ENCODE peak calls at places on chromosomes 3 and 15, in four cellular contexts. One of them, this sample, is unnamed.

GRCh38 chr15:40054746-40055575 is 16.0 kb upstream of the SRP14 start:
- DNase-seq in cardiac muscle cell: no peak
- DNase-seq in kidney: peak; percentile 87
- DNase-seq in WERI-Rb-1: no peak
- DNase-seq in this sample: peak; percentile 66

GRCh38 chr3:78905700-78906099 is 862.1 kb downstream of the ROBO1 start:
- DNase-seq in cardiac muscle cell: no peak
- DNase-seq in kidney: no peak
- DNase-seq in WERI-Rb-1: no peak
- DNase-seq in this sample: no peak

GRCh38 chr3:28791713-28792255 is 443.2 kb upstream of the AZI2 start:
- DNase-seq in cardiac muscle cell: no peak
- DNase-seq in kidney: no peak
- DNase-seq in WERI-Rb-1: no peak
- DNase-seq in this sample: no peak

GRCh38 chr3:133277813-133278212 is 122.0 kb upstream of the BFSP2 start:
- DNase-seq in cardiac muscle cell: peak; percentile 43
- DNase-seq in kidney: no peak
- DNase-seq in WERI-Rb-1: no peak
- DNase-seq in this sample: no peak

GRCh38 chr15:74180689-74181602 is 7.4 kb downstream of the ISLR start:
- DNase-seq in cardiac muscle cell: no peak
- DNase-seq in kidney: peak; percentile 71
- DNase-seq in WERI-Rb-1: no peak
- DNase-seq in this sample: peak; percentile 46

GRCh38 chr3:43215684-43216336 is 70.5 kb upstream of the SNRK start:
- DNase-seq in cardiac muscle cell: no peak
- DNase-seq in kidney: no peak
- DNase-seq in WERI-Rb-1: no peak
- DNase-seq in this sample: no peak

GRCh38 chr3:172146349-172146748 is 107.0 kb downstream of the FNDC3B start:
- DNase-seq in cardiac muscle cell: no peak
- DNase-seq in kidney: no peak
- DNase-seq in WERI-Rb-1: no peak
- DNase-seq in this sample: no peak

GRCh38 chr3:122294365-122294764 is 30.7 kb upstream of the CSTA start:
- DNase-seq in cardiac muscle cell: no peak
- DNase-seq in kidney: no peak
- DNase-seq in WERI-Rb-1: no peak
- DNase-seq in this sample: no peak

GRCh38 chr15:45114751-45115085 is 592 bp downstream of the DUOXA2 start:
- DNase-seq in cardiac muscle cell: no peak
- DNase-seq in kidney: no peak
- DNase-seq in WERI-Rb-1: no peak
- DNase-seq in this sample: no peak

GRCh38 chr15:55630921-55631320 is 42.8 kb upstream of the PYGO1 start:
- DNase-seq in cardiac muscle cell: no peak
- DNase-seq in kidney: no peak
- DNase-seq in WERI-Rb-1: no peak
- DNase-seq in this sample: no peak

GRCh38 chr3:125128861-125129501 is 73.2 kb upstream of the HEG1 start:
- DNase-seq in cardiac muscle cell: peak; percentile 93
- DNase-seq in kidney: no peak
- DNase-seq in WERI-Rb-1: no peak
- DNase-seq in this sample: no peak

GRCh38 chr15:101481917-101482525 is 7.5 kb downstream of the PCSK6 start:
- DNase-seq in cardiac muscle cell: no peak
- DNase-seq in kidney: no peak
- DNase-seq in WERI-Rb-1: no peak
- DNase-seq in this sample: no peak

GRCh38 chr15:63048986-63049665 is 6.6 kb downstream of the TPM1 start:
- DNase-seq in cardiac muscle cell: peak; percentile 57
- DNase-seq in kidney: peak; percentile 89
- DNase-seq in WERI-Rb-1: peak; percentile 63
- DNase-seq in this sample: peak; percentile 63

DNA sequence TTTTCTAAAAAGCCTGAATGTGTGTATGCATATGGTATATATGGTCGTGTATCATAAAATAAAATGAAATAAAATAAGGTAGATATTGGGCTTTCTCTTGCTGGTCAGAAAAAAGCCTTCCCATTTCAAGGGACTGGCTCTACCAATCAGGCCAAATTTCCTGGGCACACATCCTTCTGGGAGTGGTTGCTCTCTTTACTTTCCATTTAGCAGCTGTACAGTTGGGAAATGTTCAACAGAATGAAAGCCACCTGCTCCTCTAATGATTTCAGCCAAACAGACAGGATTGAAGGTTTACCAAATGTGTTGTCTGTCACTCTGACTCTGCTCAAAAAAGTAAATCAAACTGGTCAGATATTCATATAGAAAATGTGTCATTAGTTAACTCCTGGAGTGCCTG is 380.4 kb downstream of the ROBO2 start:
- DNase-seq in cardiac muscle cell: no peak
- DNase-seq in kidney: no peak
- DNase-seq in WERI-Rb-1: no peak
- DNase-seq in this sample: no peak
- H3K4me3 ChIP-seq in cardiac muscle cell: no peak overlapping the region
- H3K4me3 ChIP-seq in kidney: no peak overlapping the region
- H3K4me3 ChIP-seq in WERI-Rb-1: no peak overlapping the region
- H3K4me3 ChIP-seq in this sample: no peak overlapping the region

GRCh38 chr3:94001825-94002495 is 22.0 kb downstream of the ARL13B start:
- DNase-seq in cardiac muscle cell: no peak
- DNase-seq in kidney: no peak
- DNase-seq in WERI-Rb-1: no peak
- DNase-seq in this sample: no peak

GRCh38 chr3:94001191-94001590 is 21.2 kb downstream of the ARL13B start:
- DNase-seq in cardiac muscle cell: peak; percentile 40
- DNase-seq in kidney: no peak
- DNase-seq in WERI-Rb-1: no peak
- DNase-seq in this sample: no peak

GRCh38 chr3:94009612-94010011 is 18.8 kb downstream of the STX19 start:
- DNase-seq in cardiac muscle cell: no peak
- DNase-seq in kidney: no peak
- DNase-seq in WERI-Rb-1: no peak
- DNase-seq in this sample: no peak

GRCh38 chr3:94008253-94008652 is 20.1 kb downstream of the STX19 start:
- DNase-seq in cardiac muscle cell: no peak
- DNase-seq in kidney: no peak
- DNase-seq in WERI-Rb-1: no peak
- DNase-seq in this sample: no peak

DNA sequence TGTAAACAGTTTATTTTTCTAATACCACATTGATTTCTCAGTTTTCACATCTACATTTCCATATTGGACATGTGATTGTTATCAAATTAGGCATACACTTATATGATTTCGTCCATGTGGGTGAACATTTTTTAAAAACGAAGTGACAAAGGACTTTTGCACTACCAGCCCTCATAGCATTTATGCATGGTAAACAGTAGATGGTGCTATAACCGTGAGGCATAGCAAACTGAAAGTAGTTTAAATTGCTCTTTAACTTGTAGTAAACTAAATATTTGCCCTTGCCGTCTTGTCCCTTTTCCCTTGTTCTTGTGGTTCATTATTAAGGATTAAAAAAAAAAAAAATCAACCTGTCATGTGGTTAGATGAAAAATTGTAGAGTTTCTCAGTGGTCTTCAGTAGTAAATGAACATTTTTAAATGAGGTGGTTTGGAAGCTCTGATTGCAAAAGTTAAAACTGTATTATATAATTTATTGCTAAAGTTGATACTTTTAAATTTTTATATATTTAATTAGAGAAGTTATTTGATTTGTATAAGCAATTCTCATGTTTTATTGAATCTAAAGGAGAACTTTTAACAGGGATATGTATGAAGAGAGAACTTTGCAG is 24.0 kb downstream of the STX19 start:
- DNase-seq in cardiac muscle cell: peak; percentile 82
- DNase-seq in kidney: no peak
- DNase-seq in WERI-Rb-1: no peak
- DNase-seq in this sample: no peak
- H3K4me3 ChIP-seq in cardiac muscle cell: no peak overlapping the region
- H3K4me3 ChIP-seq in kidney: peak overlapping the region; percentile 57
- H3K4me3 ChIP-seq in WERI-Rb-1: no peak overlapping the region
- H3K4me3 ChIP-seq in this sample: peak overlapping the region; percentile 30

GRCh38 chr3:9947025-9947995 is 4.9 kb downstream of the PRRT3 start:
- DNase-seq in cardiac muscle cell: peak; percentile 78
- DNase-seq in kidney: peak; percentile 90
- DNase-seq in WERI-Rb-1: peak; percentile 61
- DNase-seq in this sample: peak; percentile 75
- H3K4me3 ChIP-seq in cardiac muscle cell: peak overlapping the region; percentile 42
- H3K4me3 ChIP-seq in kidney: peak overlapping the region; percentile 65
- H3K4me3 ChIP-seq in WERI-Rb-1: peak overlapping the region; percentile 66
- H3K4me3 ChIP-seq in this sample: peak overlapping the region; percentile 68

DNA sequence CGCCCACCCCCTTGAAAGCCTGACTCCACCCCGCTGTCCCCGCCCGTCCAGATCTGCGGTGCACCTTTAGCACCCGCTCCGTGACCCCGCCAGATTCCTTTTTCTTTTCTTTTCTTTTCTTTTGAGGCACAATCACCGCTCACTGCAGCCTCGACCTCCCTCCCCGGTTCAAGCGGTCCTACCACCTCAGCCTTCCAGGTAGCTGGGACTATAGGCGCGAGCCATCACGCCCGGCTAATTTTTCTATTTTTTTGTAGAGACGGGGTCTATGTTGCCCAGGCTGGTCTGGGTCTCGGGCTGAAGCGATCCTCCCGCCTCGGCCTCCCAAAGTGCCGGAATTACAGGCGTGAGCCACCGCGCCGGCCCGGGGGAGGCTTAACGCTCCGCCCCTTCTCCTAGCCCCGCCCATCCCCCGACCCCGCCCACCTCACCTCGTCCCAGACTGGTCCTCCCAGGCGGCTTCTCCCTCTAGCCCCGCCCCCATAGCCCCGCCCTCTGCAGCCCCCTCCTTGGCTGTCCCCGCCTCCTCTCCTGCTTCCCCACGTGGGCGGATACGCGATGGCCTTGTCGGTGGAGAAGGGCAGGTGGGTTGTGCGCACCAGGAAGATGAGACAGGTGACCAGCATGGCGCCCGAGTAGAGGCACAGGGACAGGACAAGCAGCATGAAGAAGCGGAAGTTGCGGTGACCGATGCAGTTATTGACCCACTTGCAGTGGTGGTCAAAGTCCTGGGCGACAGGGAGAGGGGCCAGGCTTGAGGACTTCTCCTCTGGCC is 3.2 kb downstream of the ZDHHC19 start:
- DNase-seq in cardiac muscle cell: peak; percentile 29
- DNase-seq in kidney: peak; percentile 77
- DNase-seq in WERI-Rb-1: no peak
- DNase-seq in this sample: peak; percentile 66
- H3K4me3 ChIP-seq in cardiac muscle cell: peak overlapping the region; percentile 41
- H3K4me3 ChIP-seq in kidney: no peak overlapping the region
- H3K4me3 ChIP-seq in WERI-Rb-1: no peak overlapping the region
- H3K4me3 ChIP-seq in this sample: peak overlapping the region; percentile 53

GRCh38 chr3:108472011-108472591 is 38.3 kb downstream of the MYH15 start:
- DNase-seq in cardiac muscle cell: peak; percentile 64
- DNase-seq in kidney: no peak
- DNase-seq in WERI-Rb-1: peak; percentile 32
- DNase-seq in this sample: no peak
- H3K4me3 ChIP-seq in cardiac muscle cell: no peak overlapping the region
- H3K4me3 ChIP-seq in kidney: no peak overlapping the region
- H3K4me3 ChIP-seq in WERI-Rb-1: no peak overlapping the region
- H3K4me3 ChIP-seq in this sample: no peak overlapping the region

DNA sequence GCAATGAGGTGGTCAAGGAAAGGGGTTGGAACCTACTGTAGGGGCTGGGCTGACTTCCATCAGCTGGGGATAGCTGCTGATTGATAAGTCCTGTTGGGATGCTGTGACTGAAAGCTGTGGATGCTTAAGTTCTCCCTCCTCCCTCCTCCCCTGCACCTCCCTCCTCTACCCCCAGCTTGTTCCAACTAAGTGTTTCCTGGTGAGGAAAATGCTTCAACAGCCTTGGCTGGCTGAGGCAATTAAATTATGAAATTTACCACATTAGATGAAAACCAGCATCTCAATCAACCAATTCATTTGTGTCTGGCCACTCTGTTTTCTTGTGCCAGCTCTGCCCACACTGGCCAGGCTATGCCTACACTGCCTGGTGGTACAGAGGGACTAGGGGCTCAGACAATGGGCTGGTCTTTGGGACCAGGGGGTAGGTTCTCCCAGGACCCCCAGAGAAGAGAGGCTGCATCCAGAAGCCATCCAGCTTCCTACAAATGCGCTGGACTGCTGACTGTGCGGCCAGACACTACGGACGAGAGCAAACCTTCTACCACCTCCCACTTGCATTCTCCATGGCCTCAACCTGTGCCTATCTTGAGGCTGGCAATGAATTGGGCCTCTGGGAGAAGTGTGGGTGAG is 2.5 kb downstream of the KLHL25 start:
- DNase-seq in cardiac muscle cell: no peak
- DNase-seq in kidney: peak; percentile 24
- DNase-seq in WERI-Rb-1: no peak
- DNase-seq in this sample: no peak
- H3K4me3 ChIP-seq in cardiac muscle cell: no peak overlapping the region
- H3K4me3 ChIP-seq in kidney: no peak overlapping the region
- H3K4me3 ChIP-seq in WERI-Rb-1: no peak overlapping the region
- H3K4me3 ChIP-seq in this sample: no peak overlapping the region

GRCh38 chr3:14406762-14407161 is 4.4 kb downstream of the SLC6A6 start:
- DNase-seq in cardiac muscle cell: no peak
- DNase-seq in kidney: no peak
- DNase-seq in WERI-Rb-1: no peak
- DNase-seq in this sample: no peak

GRCh38 chr3:14406336-14406735 is 3.9 kb downstream of the SLC6A6 start:
- DNase-seq in cardiac muscle cell: no peak
- DNase-seq in kidney: no peak
- DNase-seq in WERI-Rb-1: no peak
- DNase-seq in this sample: no peak

GRCh38 chr3:14404396-14405119 is 2.2 kb downstream of the SLC6A6 start:
- DNase-seq in cardiac muscle cell: no peak
- DNase-seq in kidney: no peak
- DNase-seq in WERI-Rb-1: peak; percentile 74
- DNase-seq in this sample: no peak

GRCh38 chr3:14405886-14406238 is 3.5 kb downstream of the SLC6A6 start:
- DNase-seq in cardiac muscle cell: no peak
- DNase-seq in kidney: no peak
- DNase-seq in WERI-Rb-1: no peak
- DNase-seq in this sample: no peak

DNA sequence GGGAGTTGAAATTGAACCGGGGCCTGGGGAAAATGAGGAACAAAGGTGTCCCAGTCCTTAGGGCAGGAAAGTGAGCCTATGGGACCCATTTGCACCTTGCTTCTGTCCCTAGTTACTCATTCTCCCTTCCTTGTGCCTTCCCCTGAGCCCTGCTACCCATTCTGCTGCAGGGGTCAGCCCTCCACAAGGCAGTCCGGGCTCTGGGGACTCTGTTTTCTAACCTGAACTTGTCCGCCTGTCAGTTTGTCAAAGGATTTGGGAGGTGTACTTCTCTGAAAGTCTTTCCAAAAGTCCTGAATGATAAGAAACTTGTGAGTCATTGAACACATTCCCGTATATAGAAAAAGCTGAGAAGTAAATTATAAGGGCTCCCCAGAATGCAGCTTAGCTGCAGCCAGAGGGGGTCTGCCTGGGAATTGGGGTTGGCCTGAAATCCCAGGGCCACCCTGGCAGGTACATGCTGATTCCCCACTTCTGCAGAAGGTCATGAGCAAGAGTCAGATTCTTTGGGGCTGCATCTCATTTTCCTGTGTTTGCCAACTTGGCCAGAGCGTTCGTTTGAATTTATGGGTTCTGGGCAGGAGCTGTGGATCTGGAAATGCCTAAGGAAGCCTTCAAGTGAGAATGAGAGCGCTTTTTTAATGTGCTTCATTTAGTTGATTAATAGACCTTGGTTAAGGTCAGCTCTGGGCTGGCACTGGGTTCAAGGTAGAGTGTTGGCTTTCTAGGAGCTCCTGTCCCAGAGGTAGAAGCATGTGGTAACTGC is 2.9 kb downstream of the SLC6A6 start:
- DNase-seq in cardiac muscle cell: peak; percentile 44
- DNase-seq in kidney: no peak
- DNase-seq in WERI-Rb-1: no peak
- DNase-seq in this sample: no peak
- H3K4me3 ChIP-seq in cardiac muscle cell: no peak overlapping the region
- H3K4me3 ChIP-seq in kidney: peak overlapping the region; percentile 99
- H3K4me3 ChIP-seq in WERI-Rb-1: no peak overlapping the region
- H3K4me3 ChIP-seq in this sample: peak overlapping the region; percentile 92